ENCODE peak calls at places on chromosomes 7 and 10, in four cellular contexts. U is uterus, F is stomach, O is left lung. A is an unnamed sample.

GRCh38 chr10:68185085-68185484 is 46.8 kb downstream of the ATOH7 start:
- DNase-seq in U (no peak), F (no peak), O (no peak), A (no peak)

GRCh38 chr7:85019176-85019575 is 167.7 kb downstream of the SEMA3D start:
- DNase-seq in U (no peak), F (no peak), O (no peak), A (no peak)

GRCh38 chr10:113475381-113475807 is 77.5 kb upstream of the HABP2 start:
- DNase-seq in U (no peak), F (no peak), O (no peak), A (no peak)

GRCh38 chr7:30694218-30694745 is 12.0 kb upstream of the CRHR2 start:
- DNase-seq in U (no peak), F (peak; percentile 49), O (no peak), A (no peak)

GRCh38 chr10:78623577-78624215 is 445.1 kb upstream of the ZMIZ1 start:
- DNase-seq in U (no peak), F (no peak), O (no peak), A (peak; percentile 21)

GRCh38 chr10:567869-568268 is 121.6 kb downstream of the DIP2C start:
- DNase-seq in U (no peak), F (no peak), O (no peak), A (no peak)

GRCh38 chr7:91351374-91351773 is 87.1 kb downstream of the FZD1 start:
- DNase-seq in U (no peak), F (no peak), O (no peak), A (no peak)

GRCh38 chr10:73732426-73732825 is 11.7 kb upstream of the SEC24C start:
- DNase-seq in U (no peak), F (no peak), O (no peak), A (no peak)

GRCh38 chr10:103202319-103202718 is 9.2 kb upstream of the NT5C2 start:
- DNase-seq in U (no peak), F (no peak), O (no peak), A (no peak)

GRCh38 chr10:110032801-110033723 is 25.3 kb downstream of the ADD3 start:
- DNase-seq in U (no peak), F (peak; percentile 55), O (no peak), A (no peak)

GRCh38 chr10:111084346-111085255 is 7.8 kb downstream of the ADRA2A start:
- DNase-seq in U (no peak), F (no peak), O (no peak), A (no peak)

GRCh38 chr10:101236376-101237079 is 7.3 kb upstream of the LBX1 start:
- DNase-seq in U (no peak), F (no peak), O (no peak), A (no peak)

GRCh38 chr10:128540806-128541739 is 414.9 kb upstream of the MKI67 start:
- DNase-seq in U (no peak), F (peak; percentile 29), O (no peak), A (peak; percentile 42)

GRCh38 chr7:13933106-13933505 is 56.4 kb downstream of the ETV1 start:
- DNase-seq in U (no peak), F (no peak), O (no peak), A (no peak)

GRCh38 chr10:34781709-34782108 is 33.4 kb downstream of the PARD3 start:
- DNase-seq in U (no peak), F (no peak), O (no peak), A (no peak)

GRCh38 chr7:105682331-105683070 is 101.2 kb upstream of the EFCAB10 start:
- DNase-seq in U (no peak), F (no peak), O (no peak), A (no peak)

GRCh38 chr10:31664803-31665202 is 263.8 kb downstream of the ARHGAP12 start:
- DNase-seq in U (peak; percentile 81), F (no peak), O (no peak), A (peak; percentile 16)

GRCh38 chr10:95657250-95657649 is 739 bp upstream of the ALDH18A1 start:
- DNase-seq in U (no peak), F (no peak), O (no peak), A (no peak)

GRCh38 chr10:24938076-24938475 is 14.3 kb downstream of the PRTFDC1 start:
- DNase-seq in U (no peak), F (no peak), O (no peak), A (no peak)

GRCh38 chr7:123494193-123494796 is 40.1 kb downstream of the IQUB start:
- DNase-seq in U (peak; percentile 16), F (no peak), O (no peak), A (peak; percentile 13)

GRCh38 chr7:20351901-20352300 is 21.2 kb downstream of the ITGB8 start:
- DNase-seq in U (no peak), F (no peak), O (no peak), A (no peak)

GRCh38 chr7:91953618-91954017 is 13.0 kb downstream of the AKAP9 start:
- DNase-seq in U (no peak), F (no peak), O (no peak), A (no peak)

GRCh38 chr10:35399414-35400009 is 63.2 kb downstream of the CCNY start:
- DNase-seq in U (no peak), F (no peak), O (no peak), A (no peak)

GRCh38 chr7:47493971-47494370 is 87.9 kb downstream of the TNS3 start:
- DNase-seq in U (no peak), F (no peak), O (no peak), A (no peak)

GRCh38 chr7:82615527-82615926 is 171.9 kb upstream of the CACNA2D1 start:
- DNase-seq in U (no peak), F (no peak), O (peak; percentile 44), A (no peak)

GRCh38 chr7:376306-376969 is 86.5 kb downstream of the FOXL3 start:
- DNase-seq in U (peak; percentile 12), F (peak; percentile 19), O (peak; percentile 29), A (peak; percentile 5)

GRCh38 chr10:94673614-94674321 is 9.8 kb upstream of the CYP2C18 start:
- DNase-seq in U (no peak), F (no peak), O (no peak), A (no peak)

GRCh38 chr7:33909755-33910154 is 4.4 kb downstream of the BMPER start:
- DNase-seq in U (no peak), F (no peak), O (no peak), A (no peak)

GRCh38 chr7:91243591-91244368 is 20.5 kb upstream of the FZD1 start:
- DNase-seq in U (no peak), F (no peak), O (no peak), A (no peak)

GRCh38 chr7:5755704-5756131 is 25.7 kb downstream of the RNF216 start:
- DNase-seq in U (no peak), F (no peak), O (no peak), A (no peak)

GRCh38 chr7:113099284-113099919 is 12.8 kb upstream of the GPR85 start:
- DNase-seq in U (no peak), F (no peak), O (no peak), A (no peak)
- H3K4me1 ChIP-seq in U (no peaks in the 10 kb centered on the region), F (no peaks in the 10 kb centered on the region), O (no peaks in the 10 kb centered on the region), A (no peaks in the 10 kb centered on the region)

GRCh38 chr7:158926348-158926747 is 70.0 kb downstream of the DYNC2I1 start:
- DNase-seq in U (no peak), F (no peak), O (no peak), A (no peak)
- H3K36me3 ChIP-seq in U (no peaks in the 10 kb centered on the region), F (peaks cover 58% of the 10 kb centered on the region), O (no peaks in the 10 kb centered on the region), A (peaks cover 57% of the 10 kb centered on the region)

GRCh38 chr7:98280296-98280695 is 1.2 kb upstream of the BRI3 start:
- DNase-seq in U (no peak), F (no peak), O (no peak), A (no peak)
- H3K4me1 ChIP-seq in U (peaks cover 8% of the 10 kb centered on the region), F (peaks cover 45% of the 10 kb centered on the region), O (peaks cover 15% of the 10 kb centered on the region), A (peaks cover 26% of the 10 kb centered on the region)

GRCh38 chr7:111750878-111751277 is 188.6 kb upstream of the IMMP2L start:
- DNase-seq in U (no peak), F (no peak), O (no peak), A (no peak)
- H3K36me3 ChIP-seq in U (no peaks in the 10 kb centered on the region), F (no peaks in the 10 kb centered on the region), O (no peaks in the 10 kb centered on the region), A (no peaks in the 10 kb centered on the region)